ENCODE peak calls at places on chromosome 12, in ten cellular contexts. J is cardiac fibroblast, F is endothelial cell of umbilical vein, L is tibial artery, D is choroid plexus epithelial cell, S is fibroblast of lung, I is fibroblast of the aortic adventitia, Z is transverse colon, C is lower lobe of right lung, Y is fibroblast of pulmonary artery. K is an unnamed sample.

GRCh38 chr12:13250416-13250815 is 53.9 kb downstream of the EMP1 start:
- DNase-seq in J (peak; percentile 86), F (no peak), L (no peak), D (peak; percentile 31), S (peak; percentile 87), I (peak; percentile 78), Z (no peak), C (no peak), Y (peak; percentile 55), K (peak; percentile 67)

GRCh38 chr12:103326190-103326589 is 169.6 kb downstream of the C12orf42 start:
- DNase-seq in J (no peak), F (no peak), L (no peak), D (no peak), S (no peak), I (no peak), Z (no peak), C (no peak), Y (no peak), K (no peak)

GRCh38 chr12:5442251-5443006 is 10.5 kb downstream of the NTF3 start:
- DNase-seq in J (peak; percentile 68), F (peak; percentile 49), L (no peak), D (peak; percentile 55), S (peak; percentile 57), I (peak; percentile 66), Z (no peak), C (no peak), Y (peak; percentile 57), K (peak; percentile 78)

GRCh38 chr12:90152897-90153624 is 444.4 kb upstream of the ATP2B1 start:
- DNase-seq in J (peak; percentile 13), F (no peak), L (no peak), D (peak; percentile 9), S (no peak), I (no peak), Z (no peak), C (no peak), Y (no peak), K (peak; percentile 39)

GRCh38 chr12:6067152-6067916 is 57.1 kb downstream of the VWF start:
- DNase-seq in J (peak; percentile 41), F (peak; percentile 91), L (no peak), D (peak; percentile 64), S (no peak), I (peak; percentile 37), Z (no peak), C (no peak), Y (peak; percentile 59), K (peak; percentile 51)

GRCh38 chr12:20272171-20272570 is 96.2 kb upstream of the PDE3A start:
- DNase-seq in J (peak; percentile 32), F (no peak), L (no peak), D (no peak), S (no peak), I (no peak), Z (no peak), C (no peak), Y (no peak), K (no peak)

GRCh38 chr12:29149691-29150382 is 759 bp downstream of the FAR2 start:
- DNase-seq in J (no peak), F (no peak), L (no peak), D (no peak), S (no peak), I (no peak), Z (peak; percentile 38), C (no peak), Y (no peak), K (no peak)

GRCh38 chr12:108801736-108802665 is 55.4 kb downstream of the SSH1 start:
- DNase-seq in J (peak; percentile 84), F (peak; percentile 69), L (peak; percentile 90), D (peak; percentile 94), S (peak; percentile 87), I (peak; percentile 80), Z (peak; percentile 27), C (no peak), Y (peak; percentile 66), K (peak; percentile 91)

DNA sequence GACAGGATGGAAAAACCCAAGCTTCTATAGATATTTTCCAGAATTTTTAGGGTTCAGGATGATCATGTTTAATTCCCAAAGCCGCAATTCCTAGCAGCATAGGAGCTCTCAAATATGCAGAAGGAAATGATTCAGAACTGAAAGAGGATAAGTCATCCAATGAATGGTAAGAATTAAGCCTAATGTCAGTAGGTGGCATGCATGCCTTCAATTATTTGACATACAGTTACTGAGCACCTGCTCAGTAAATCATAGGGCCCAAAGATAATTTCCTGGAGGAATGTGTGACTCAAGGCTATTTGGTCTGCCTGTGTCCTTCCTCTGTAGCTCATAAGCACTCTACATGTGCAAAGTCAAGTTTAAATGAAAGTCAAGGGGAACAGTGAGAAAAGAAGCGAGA is 116.8 kb upstream of the SLC38A4 start:
- DNase-seq in J (peak; percentile 41), F (peak; percentile 32), L (no peak), D (no peak), S (peak; percentile 82), I (peak; percentile 49), Z (no peak), C (no peak), Y (peak; percentile 11), K (no peak)
- TF ChIP-seq CTCF in J (no peak), F (no peak), L (no peak), D (no peak), S (no peak), I (no peak), Z (no peak), C (no peak), Y (no peak), K (no peak)

DNA sequence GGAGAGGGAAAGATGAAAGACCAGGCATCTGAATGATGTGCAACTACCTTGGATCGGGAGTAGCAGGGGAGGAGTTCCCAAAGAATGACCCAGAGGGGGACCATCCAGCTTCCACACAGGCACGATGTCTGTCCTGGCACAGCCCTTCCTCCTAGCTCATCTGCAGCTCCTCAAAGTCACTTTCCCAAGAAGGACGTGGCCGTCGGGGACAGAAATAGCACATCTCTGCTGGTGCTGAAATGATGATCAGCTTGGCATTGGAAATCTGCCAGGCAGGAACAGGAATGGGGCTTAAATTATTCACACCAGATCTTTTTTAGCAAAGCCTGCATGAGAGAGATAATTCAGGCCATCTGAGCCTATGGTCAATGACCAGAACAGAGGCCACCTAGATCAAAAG is 41.7 kb downstream of the TSPAN11 start:
- DNase-seq in J (no peak), F (no peak), L (no peak), D (no peak), S (no peak), I (no peak), Z (no peak), C (no peak), Y (no peak), K (no peak)
- H3K4me3 ChIP-seq in J (no peak overlapping the region), F (no peak overlapping the region), L (no peak overlapping the region), D (no peak overlapping the region), S (no peak overlapping the region), I (no peak overlapping the region), Z (no peak overlapping the region), C (no peak overlapping the region), Y (no peak overlapping the region), K (no peak overlapping the region)

GRCh38 chr12:104652910-104653309 is 196.2 kb downstream of the CHST11 start:
- DNase-seq in J (no peak), F (no peak), L (no peak), D (no peak), S (no peak), I (no peak), Z (no peak), C (no peak), Y (no peak), K (no peak)

GRCh38 chr12:104651812-104652211 is 195.1 kb downstream of the CHST11 start:
- DNase-seq in J (no peak), F (no peak), L (no peak), D (no peak), S (no peak), I (no peak), Z (no peak), C (no peak), Y (no peak), K (no peak)

GRCh38 chr12:104656383-104656782 is 199.6 kb downstream of the CHST11 start:
- DNase-seq in J (no peak), F (no peak), L (no peak), D (peak; percentile 42), S (no peak), I (no peak), Z (no peak), C (no peak), Y (no peak), K (no peak)

GRCh38 chr12:104655059-104655609 is 198.4 kb downstream of the CHST11 start:
- DNase-seq in J (no peak), F (no peak), L (no peak), D (no peak), S (no peak), I (no peak), Z (no peak), C (no peak), Y (no peak), K (no peak)

DNA sequence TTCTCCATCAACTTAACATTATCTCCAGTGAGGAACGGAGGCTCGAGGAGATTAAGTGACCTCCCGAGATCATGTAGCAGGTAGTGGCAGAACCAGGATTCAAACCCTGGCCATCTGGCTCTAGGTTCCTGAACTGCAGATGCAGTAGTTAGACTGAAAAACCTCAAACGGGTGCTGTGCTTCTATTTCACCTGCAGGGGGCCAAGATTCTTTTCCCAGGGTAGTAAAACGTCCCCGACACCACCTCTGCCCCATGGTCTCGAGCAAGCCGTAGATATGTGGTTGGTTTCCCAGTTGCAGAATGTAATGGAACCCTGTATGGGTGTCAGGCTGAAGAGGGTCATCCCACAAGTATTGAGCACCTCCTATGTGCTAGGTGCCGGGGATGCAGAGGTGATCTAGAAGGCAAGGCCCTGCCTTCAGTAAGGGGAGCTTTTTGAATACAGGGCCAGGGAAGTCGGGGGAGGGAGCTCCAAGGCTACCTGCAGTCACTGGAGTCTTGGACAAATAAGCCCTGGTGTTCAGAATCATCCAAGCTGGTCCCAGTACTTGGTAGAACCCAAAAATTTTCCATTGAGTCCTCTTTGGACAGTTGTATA is 197.1 kb downstream of the CHST11 start:
- DNase-seq in J (no peak), F (no peak), L (no peak), D (no peak), S (no peak), I (no peak), Z (no peak), C (no peak), Y (no peak), K (no peak)
- TF ChIP-seq CTCF in J (peak; percentile 41), F (peak; percentile 21), L (no peak), D (peak; percentile 43), S (peak; percentile 26), I (peak; percentile 36), Z (peak; percentile 22), C (no peak), Y (peak; percentile 32), K (no peak)

GRCh38 chr12:57475271-57476161 is 4.2 kb downstream of the ARHGAP9 start:
- DNase-seq in J (no peak), F (no peak), L (no peak), D (peak; percentile 52), S (peak; percentile 26), I (peak; percentile 37), Z (no peak), C (no peak), Y (no peak), K (no peak)

GRCh38 chr12:57477710-57478681 is 1.7 kb downstream of the ARHGAP9 start:
- DNase-seq in J (peak; percentile 60), F (no peak), L (no peak), D (peak; percentile 31), S (peak; percentile 50), I (no peak), Z (no peak), C (no peak), Y (peak; percentile 82), K (no peak)

GRCh38 chr12:57479043-57479375 is 657 bp downstream of the ARHGAP9 start:
- DNase-seq in J (no peak), F (no peak), L (no peak), D (no peak), S (no peak), I (no peak), Z (no peak), C (no peak), Y (no peak), K (no peak)

GRCh38 chr12:57476162-57476992 is 3.3 kb downstream of the ARHGAP9 start:
- DNase-seq in J (no peak), F (no peak), L (no peak), D (no peak), S (no peak), I (no peak), Z (peak; percentile 50), C (peak; percentile 77), Y (no peak), K (no peak)

GRCh38 chr12:57476993-57477709 is 2.5 kb downstream of the ARHGAP9 start:
- DNase-seq in J (no peak), F (no peak), L (no peak), D (no peak), S (no peak), I (no peak), Z (no peak), C (no peak), Y (no peak), K (no peak)
- H3K4me3 ChIP-seq in J (no peak overlapping the region), F (no peak overlapping the region), L (peak overlapping the region; percentile 52), D (no peak overlapping the region), S (no peak overlapping the region), I (no peak overlapping the region), Z (peak overlapping the region; percentile 23), C (peak overlapping the region; percentile 57), Y (no peak overlapping the region), K (no peak overlapping the region)